ENCODE peak calls at places on chromosomes 6 and 20, in nine cellular contexts. One of them, this sample, is unnamed.

GRCh38 chr6:41466437-41466990 is 79.7 kb upstream of the FOXP4 start:
- DNase-seq in tibial artery: no peak
- DNase-seq in psoas muscle: no peak
- DNase-seq in fibroblast of lung: no peak
- DNase-seq in heart right ventricle: no peak
- DNase-seq in mammary epithelial cell: no peak
- DNase-seq in brain microvascular endothelial cell: no peak
- DNase-seq in CD8-positive, alpha-beta T cell: no peak
- DNase-seq in PC-9: no peak
- DNase-seq in this sample: no peak

GRCh38 chr6:52788478-52788877 is 15.1 kb downstream of the GSTA1 start:
- DNase-seq in tibial artery: no peak
- DNase-seq in psoas muscle: no peak
- DNase-seq in fibroblast of lung: peak; percentile 48
- DNase-seq in heart right ventricle: no peak
- DNase-seq in mammary epithelial cell: no peak
- DNase-seq in brain microvascular endothelial cell: no peak
- DNase-seq in CD8-positive, alpha-beta T cell: no peak
- DNase-seq in PC-9: no peak
- DNase-seq in this sample: no peak

GRCh38 chr6:26022166-26022510 is 59.5 kb downstream of the TRIM38 start:
- DNase-seq in tibial artery: peak; percentile 77
- DNase-seq in psoas muscle: no peak
- DNase-seq in fibroblast of lung: peak; percentile 84
- DNase-seq in heart right ventricle: peak; percentile 80
- DNase-seq in mammary epithelial cell: peak; percentile 31
- DNase-seq in brain microvascular endothelial cell: peak; percentile 78
- DNase-seq in CD8-positive, alpha-beta T cell: peak; percentile 26
- DNase-seq in PC-9: peak; percentile 77
- DNase-seq in this sample: peak; percentile 59

GRCh38 chr6:35359744-35360348 is 17.5 kb downstream of the PPARD start:
- DNase-seq in tibial artery: no peak
- DNase-seq in psoas muscle: no peak
- DNase-seq in fibroblast of lung: peak; percentile 98
- DNase-seq in heart right ventricle: peak; percentile 38
- DNase-seq in mammary epithelial cell: no peak
- DNase-seq in brain microvascular endothelial cell: peak; percentile 83
- DNase-seq in CD8-positive, alpha-beta T cell: no peak
- DNase-seq in PC-9: peak; percentile 92
- DNase-seq in this sample: no peak

GRCh38 chr6:26170181-26170580 is 83.0 kb downstream of the HFE start:
- DNase-seq in tibial artery: no peak
- DNase-seq in psoas muscle: no peak
- DNase-seq in fibroblast of lung: no peak
- DNase-seq in heart right ventricle: no peak
- DNase-seq in mammary epithelial cell: no peak
- DNase-seq in brain microvascular endothelial cell: no peak
- DNase-seq in CD8-positive, alpha-beta T cell: no peak
- DNase-seq in PC-9: no peak
- DNase-seq in this sample: no peak

GRCh38 chr6:151269318-151269995 is 29.7 kb downstream of the AKAP12 start:
- DNase-seq in tibial artery: no peak
- DNase-seq in psoas muscle: no peak
- DNase-seq in fibroblast of lung: peak; percentile 83
- DNase-seq in heart right ventricle: no peak
- DNase-seq in mammary epithelial cell: peak; percentile 35
- DNase-seq in brain microvascular endothelial cell: no peak
- DNase-seq in CD8-positive, alpha-beta T cell: no peak
- DNase-seq in PC-9: no peak
- DNase-seq in this sample: no peak

GRCh38 chr6:166202321-166202733 is 34.7 kb upstream of the TBXT start:
- DNase-seq in tibial artery: peak; percentile 47
- DNase-seq in psoas muscle: peak; percentile 67
- DNase-seq in fibroblast of lung: no peak
- DNase-seq in heart right ventricle: peak; percentile 32
- DNase-seq in mammary epithelial cell: no peak
- DNase-seq in brain microvascular endothelial cell: no peak
- DNase-seq in CD8-positive, alpha-beta T cell: no peak
- DNase-seq in PC-9: no peak
- DNase-seq in this sample: no peak

GRCh38 chr6:87151471-87151785 is 3.9 kb upstream of the ZNF292 start:
- DNase-seq in tibial artery: no peak
- DNase-seq in psoas muscle: no peak
- DNase-seq in fibroblast of lung: no peak
- DNase-seq in heart right ventricle: no peak
- DNase-seq in mammary epithelial cell: no peak
- DNase-seq in brain microvascular endothelial cell: no peak
- DNase-seq in CD8-positive, alpha-beta T cell: no peak
- DNase-seq in PC-9: no peak
- DNase-seq in this sample: no peak

GRCh38 chr20:56636701-56637100 is 7.6 kb downstream of the TFAP2C start:
- DNase-seq in tibial artery: no peak
- DNase-seq in psoas muscle: no peak
- DNase-seq in fibroblast of lung: peak; percentile 91
- DNase-seq in heart right ventricle: no peak
- DNase-seq in mammary epithelial cell: peak; percentile 92
- DNase-seq in brain microvascular endothelial cell: peak; percentile 38
- DNase-seq in CD8-positive, alpha-beta T cell: no peak
- DNase-seq in PC-9: no peak
- DNase-seq in this sample: no peak

GRCh38 chr6:97668716-97669115 is 385.7 kb upstream of the MMS22L start:
- DNase-seq in tibial artery: no peak
- DNase-seq in psoas muscle: no peak
- DNase-seq in fibroblast of lung: peak; percentile 18
- DNase-seq in heart right ventricle: no peak
- DNase-seq in mammary epithelial cell: no peak
- DNase-seq in brain microvascular endothelial cell: no peak
- DNase-seq in CD8-positive, alpha-beta T cell: no peak
- DNase-seq in PC-9: no peak
- DNase-seq in this sample: no peak

GRCh38 chr20:21360686-21361085 is 36.6 kb downstream of the NKX2-4 start:
- DNase-seq in tibial artery: no peak
- DNase-seq in psoas muscle: no peak
- DNase-seq in fibroblast of lung: peak; percentile 50
- DNase-seq in heart right ventricle: no peak
- DNase-seq in mammary epithelial cell: peak; percentile 5
- DNase-seq in brain microvascular endothelial cell: no peak
- DNase-seq in CD8-positive, alpha-beta T cell: no peak
- DNase-seq in PC-9: no peak
- DNase-seq in this sample: no peak

GRCh38 chr6:161303628-161304340 is 29.9 kb upstream of the AGPAT4 start:
- DNase-seq in tibial artery: no peak
- DNase-seq in psoas muscle: no peak
- DNase-seq in fibroblast of lung: peak; percentile 41
- DNase-seq in heart right ventricle: no peak
- DNase-seq in mammary epithelial cell: peak; percentile 52
- DNase-seq in brain microvascular endothelial cell: peak; percentile 6
- DNase-seq in CD8-positive, alpha-beta T cell: no peak
- DNase-seq in PC-9: no peak
- DNase-seq in this sample: no peak

GRCh38 chr6:131766631-131767030 is 41.2 kb upstream of the ENPP1 start:
- DNase-seq in tibial artery: no peak
- DNase-seq in psoas muscle: no peak
- DNase-seq in fibroblast of lung: no peak
- DNase-seq in heart right ventricle: no peak
- DNase-seq in mammary epithelial cell: no peak
- DNase-seq in brain microvascular endothelial cell: no peak
- DNase-seq in CD8-positive, alpha-beta T cell: no peak
- DNase-seq in PC-9: no peak
- DNase-seq in this sample: no peak

GRCh38 chr20:32333181-32333987 is 24.7 kb upstream of the ASXL1 start:
- DNase-seq in tibial artery: no peak
- DNase-seq in psoas muscle: no peak
- DNase-seq in fibroblast of lung: peak; percentile 43
- DNase-seq in heart right ventricle: no peak
- DNase-seq in mammary epithelial cell: no peak
- DNase-seq in brain microvascular endothelial cell: no peak
- DNase-seq in CD8-positive, alpha-beta T cell: no peak
- DNase-seq in PC-9: no peak
- DNase-seq in this sample: no peak

GRCh38 chr20:61569836-61570235 is 317.8 kb downstream of the CDH4 start:
- DNase-seq in tibial artery: no peak
- DNase-seq in psoas muscle: no peak
- DNase-seq in fibroblast of lung: no peak
- DNase-seq in heart right ventricle: no peak
- DNase-seq in mammary epithelial cell: no peak
- DNase-seq in brain microvascular endothelial cell: no peak
- DNase-seq in CD8-positive, alpha-beta T cell: no peak
- DNase-seq in PC-9: no peak
- DNase-seq in this sample: no peak

GRCh38 chr6:44567406-44567805 is 179.9 kb downstream of the CDC5L start:
- DNase-seq in tibial artery: peak; percentile 38
- DNase-seq in psoas muscle: no peak
- DNase-seq in fibroblast of lung: peak; percentile 48
- DNase-seq in heart right ventricle: no peak
- DNase-seq in mammary epithelial cell: no peak
- DNase-seq in brain microvascular endothelial cell: no peak
- DNase-seq in CD8-positive, alpha-beta T cell: no peak
- DNase-seq in PC-9: no peak
- DNase-seq in this sample: no peak

GRCh38 chr20:32485126-32485769 is 99.9 kb downstream of the NOL4L start:
- DNase-seq in tibial artery: peak; percentile 87
- DNase-seq in psoas muscle: peak; percentile 81
- DNase-seq in fibroblast of lung: peak; percentile 75
- DNase-seq in heart right ventricle: peak; percentile 78
- DNase-seq in mammary epithelial cell: peak; percentile 60
- DNase-seq in brain microvascular endothelial cell: peak; percentile 82
- DNase-seq in CD8-positive, alpha-beta T cell: peak; percentile 80
- DNase-seq in PC-9: peak; percentile 59
- DNase-seq in this sample: peak; percentile 79

GRCh38 chr6:16168858-16169257 is 40.0 kb downstream of the MYLIP start:
- DNase-seq in tibial artery: no peak
- DNase-seq in psoas muscle: no peak
- DNase-seq in fibroblast of lung: peak; percentile 24
- DNase-seq in heart right ventricle: no peak
- DNase-seq in mammary epithelial cell: no peak
- DNase-seq in brain microvascular endothelial cell: peak; percentile 31
- DNase-seq in CD8-positive, alpha-beta T cell: no peak
- DNase-seq in PC-9: no peak
- DNase-seq in this sample: no peak
- TF ChIP-seq CTCF in tibial artery: peak; percentile 30
- TF ChIP-seq CTCF in psoas muscle: peak; percentile 40
- TF ChIP-seq CTCF in fibroblast of lung: peak; percentile 72
- TF ChIP-seq CTCF in heart right ventricle: peak; percentile 47
- TF ChIP-seq CTCF in mammary epithelial cell: peak; percentile 48
- TF ChIP-seq CTCF in brain microvascular endothelial cell: peak; percentile 78
- TF ChIP-seq CTCF in CD8-positive, alpha-beta T cell: peak; percentile 52
- TF ChIP-seq CTCF in PC-9: peak; percentile 50
- TF ChIP-seq CTCF in this sample: no peak

GRCh38 chr20:15242773-15243172 is 905.4 kb upstream of the FLRT3 start:
- DNase-seq in tibial artery: no peak
- DNase-seq in psoas muscle: no peak
- DNase-seq in fibroblast of lung: no peak
- DNase-seq in heart right ventricle: no peak
- DNase-seq in mammary epithelial cell: no peak
- DNase-seq in brain microvascular endothelial cell: no peak
- DNase-seq in CD8-positive, alpha-beta T cell: no peak
- DNase-seq in PC-9: no peak
- DNase-seq in this sample: no peak

GRCh38 chr20:15240801-15241200 is 903.4 kb upstream of the FLRT3 start:
- DNase-seq in tibial artery: no peak
- DNase-seq in psoas muscle: no peak
- DNase-seq in fibroblast of lung: peak; percentile 40
- DNase-seq in heart right ventricle: no peak
- DNase-seq in mammary epithelial cell: no peak
- DNase-seq in brain microvascular endothelial cell: no peak
- DNase-seq in CD8-positive, alpha-beta T cell: no peak
- DNase-seq in PC-9: no peak
- DNase-seq in this sample: no peak

GRCh38 chr20:15236812-15237211 is 899.4 kb upstream of the FLRT3 start:
- DNase-seq in tibial artery: no peak
- DNase-seq in psoas muscle: no peak
- DNase-seq in fibroblast of lung: peak; percentile 23
- DNase-seq in heart right ventricle: no peak
- DNase-seq in mammary epithelial cell: peak; percentile 67
- DNase-seq in brain microvascular endothelial cell: peak; percentile 67
- DNase-seq in CD8-positive, alpha-beta T cell: no peak
- DNase-seq in PC-9: peak; percentile 38
- DNase-seq in this sample: no peak

GRCh38 chr20:15241696-15242095 is 904.3 kb upstream of the FLRT3 start:
- DNase-seq in tibial artery: no peak
- DNase-seq in psoas muscle: no peak
- DNase-seq in fibroblast of lung: peak; percentile 43
- DNase-seq in heart right ventricle: no peak
- DNase-seq in mammary epithelial cell: no peak
- DNase-seq in brain microvascular endothelial cell: no peak
- DNase-seq in CD8-positive, alpha-beta T cell: no peak
- DNase-seq in PC-9: no peak
- DNase-seq in this sample: no peak

GRCh38 chr20:15239542-15240206 is 902.3 kb upstream of the FLRT3 start:
- DNase-seq in tibial artery: no peak
- DNase-seq in psoas muscle: no peak
- DNase-seq in fibroblast of lung: no peak
- DNase-seq in heart right ventricle: no peak
- DNase-seq in mammary epithelial cell: no peak
- DNase-seq in brain microvascular endothelial cell: no peak
- DNase-seq in CD8-positive, alpha-beta T cell: no peak
- DNase-seq in PC-9: no peak
- DNase-seq in this sample: no peak
- H3K27ac ChIP-seq in tibial artery: no peak overlapping the region
- H3K27ac ChIP-seq in psoas muscle: no peak overlapping the region
- H3K27ac ChIP-seq in fibroblast of lung: no peak overlapping the region
- H3K27ac ChIP-seq in heart right ventricle: no peak overlapping the region
- H3K27ac ChIP-seq in mammary epithelial cell: no peak overlapping the region
- H3K27ac ChIP-seq in brain microvascular endothelial cell: no peak overlapping the region
- H3K27ac ChIP-seq in CD8-positive, alpha-beta T cell: no peak overlapping the region
- H3K27ac ChIP-seq in PC-9: no peak overlapping the region
- H3K27ac ChIP-seq in this sample: no peak overlapping the region

DNA sequence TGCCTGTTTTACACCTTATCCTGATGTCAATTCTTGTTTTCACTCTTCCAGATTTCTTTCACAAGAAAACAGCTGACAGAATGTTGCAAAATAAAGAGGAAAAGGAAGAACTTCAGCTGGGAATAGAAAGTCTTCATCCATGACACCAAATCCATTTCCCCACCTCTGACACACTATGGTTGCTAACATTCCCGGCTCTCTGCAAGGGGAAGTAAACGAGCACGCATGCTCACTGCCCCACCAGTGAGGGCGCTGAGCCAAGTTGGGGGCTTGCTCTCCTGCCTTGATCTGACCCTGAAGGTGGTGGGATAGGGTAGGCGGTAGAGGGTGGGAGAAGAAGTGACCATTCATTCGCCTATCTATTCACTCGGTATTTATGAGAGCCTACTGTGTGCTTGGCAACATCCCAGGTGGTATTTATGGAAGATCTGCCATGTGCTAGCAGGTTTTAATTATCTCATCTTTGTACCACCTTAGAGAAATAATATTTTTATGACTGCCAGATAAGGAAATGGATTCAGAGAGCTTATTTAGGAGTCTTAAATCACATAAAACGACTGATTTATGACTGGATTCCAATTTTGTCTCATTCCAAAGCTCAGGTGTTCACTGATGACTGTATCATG is 206.2 kb downstream of the FOXC1 start:
- DNase-seq in tibial artery: no peak
- DNase-seq in psoas muscle: no peak
- DNase-seq in fibroblast of lung: no peak
- DNase-seq in heart right ventricle: no peak
- DNase-seq in mammary epithelial cell: no peak
- DNase-seq in brain microvascular endothelial cell: no peak
- DNase-seq in CD8-positive, alpha-beta T cell: no peak
- DNase-seq in PC-9: no peak
- DNase-seq in this sample: no peak
- TF ChIP-seq CTCF in tibial artery: no peak
- TF ChIP-seq CTCF in psoas muscle: no peak
- TF ChIP-seq CTCF in fibroblast of lung: no peak
- TF ChIP-seq CTCF in heart right ventricle: no peak
- TF ChIP-seq CTCF in mammary epithelial cell: no peak
- TF ChIP-seq CTCF in brain microvascular endothelial cell: no peak
- TF ChIP-seq CTCF in CD8-positive, alpha-beta T cell: no peak
- TF ChIP-seq CTCF in PC-9: no peak
- TF ChIP-seq CTCF in this sample: no peak

GRCh38 chr6:95544517-95545225 is 32.7 kb upstream of the MANEA start:
- DNase-seq in tibial artery: no peak
- DNase-seq in psoas muscle: no peak
- DNase-seq in fibroblast of lung: no peak
- DNase-seq in heart right ventricle: no peak
- DNase-seq in mammary epithelial cell: no peak
- DNase-seq in brain microvascular endothelial cell: no peak
- DNase-seq in CD8-positive, alpha-beta T cell: no peak
- DNase-seq in PC-9: no peak
- DNase-seq in this sample: no peak
- H3K27ac ChIP-seq in tibial artery: peak overlapping the region; percentile 51
- H3K27ac ChIP-seq in psoas muscle: no peak overlapping the region
- H3K27ac ChIP-seq in fibroblast of lung: no peak overlapping the region
- H3K27ac ChIP-seq in heart right ventricle: peak overlapping the region; percentile 24
- H3K27ac ChIP-seq in mammary epithelial cell: no peak overlapping the region
- H3K27ac ChIP-seq in brain microvascular endothelial cell: no peak overlapping the region
- H3K27ac ChIP-seq in CD8-positive, alpha-beta T cell: no peak overlapping the region
- H3K27ac ChIP-seq in PC-9: no peak overlapping the region
- H3K27ac ChIP-seq in this sample: peak overlapping the region; percentile 32